ENCODE peak calls at places on chromosome 5, in five cellular contexts. F is Kasumi-1, D is AG04450, V is GM20000, S is immature natural killer cell. U is an unnamed sample.

GRCh38 chr5:101728933-101729332 is 567.2 kb downstream of the SLCO4C1 start:
- DNase-seq in F (peak; percentile 60), D (no peak), V (no peak), S (no peak), U (no peak)

GRCh38 chr5:149829954-149830353 is 99.8 kb downstream of the PPARGC1B start:
- DNase-seq in F (peak; percentile 59), D (no peak), V (peak; percentile 27), S (no peak), U (no peak)

GRCh38 chr5:172490739-172491461 is 36.6 kb upstream of the SH3PXD2B start:
- DNase-seq in F (no peak), D (no peak), V (no peak), S (no peak), U (no peak)

GRCh38 chr5:98993512-98993911 is 64.7 kb upstream of the CHD1 start:
- DNase-seq in F (no peak), D (no peak), V (no peak), S (no peak), U (no peak)

GRCh38 chr5:179137001-179137642 is 76.9 kb downstream of the ZNF354C start:
- DNase-seq in F (no peak), D (no peak), V (no peak), S (no peak), U (no peak)

GRCh38 chr5:169933624-169934023 is 46.7 kb downstream of the INSYN2B start:
- DNase-seq in F (no peak), D (no peak), V (no peak), S (no peak), U (no peak)

GRCh38 chr5:164335837-164336236 is 830.4 kb downstream of the MAT2B start:
- DNase-seq in F (no peak), D (no peak), V (no peak), S (no peak), U (peak; percentile 55)

GRCh38 chr5:151740958-151741373 is 17.5 kb downstream of the ATOX1 start:
- DNase-seq in F (no peak), D (no peak), V (no peak), S (no peak), U (no peak)

GRCh38 chr5:14671414-14671813 is 6.9 kb downstream of the OTULIN start:
- DNase-seq in F (no peak), D (no peak), V (peak; percentile 43), S (no peak), U (no peak)

GRCh38 chr5:91690921-91691320 is 307.8 kb upstream of the ARRDC3 start:
- DNase-seq in F (peak; percentile 29), D (no peak), V (no peak), S (no peak), U (no peak)

GRCh38 chr5:130136300-130136699 is 232.0 kb downstream of the CHSY3 start:
- DNase-seq in F (no peak), D (no peak), V (no peak), S (no peak), U (no peak)

GRCh38 chr5:96901384-96901783 is 25.1 kb downstream of the ERAP2 start:
- DNase-seq in F (no peak), D (no peak), V (no peak), S (no peak), U (no peak)